ENCODE peak calls at places on chromosomes 11 and 22, in ten cellular contexts. A is uterus, P is IMR-90, K is heart right ventricle, D is cardiac muscle cell, U is upper lobe of right lung, N is colonic mucosa, C is neural progenitor cell, V is GM23338, Q is PC-3. S is an unnamed sample.

GRCh38 chr22:50620861-50621490 is 7.0 kb downstream of the ARSA start:
- DNase-seq in U (peak; percentile 48), Q (peak; percentile 16), C (no peak), P (no peak), D (no peak), A (no peak), N (peak; percentile 46), K (peak; percentile 25), V (no peak), S (no peak)

GRCh38 chr11:113994077-113994954 is 19.4 kb downstream of the HTR3A start:
- DNase-seq in V (peak; percentile 74), A (peak; percentile 27), K (no peak), U (no peak), D (peak; percentile 17), C (peak; percentile 76), Q (peak; percentile 43), N (no peak), P (no peak), S (no peak)

GRCh38 chr11:46302866-46303265 is 25.4 kb downstream of the CREB3L1 start:
- DNase-seq in C (no peak), U (no peak), P (no peak), D (no peak), N (no peak), V (no peak), A (no peak), Q (no peak), K (no peak), S (no peak)

GRCh38 chr11:26109658-26110393 is 222.1 kb upstream of the ANO3 start:
- DNase-seq in N (no peak), A (no peak), P (peak; percentile 47), K (no peak), V (no peak), Q (no peak), D (no peak), C (no peak), U (no peak), S (no peak)

GRCh38 chr11:111460752-111461305 is 51.4 kb downstream of the BTG4 start:
- DNase-seq in U (no peak), K (no peak), A (no peak), C (no peak), D (peak; percentile 26), V (no peak), P (peak; percentile 79), Q (no peak), N (no peak), S (no peak)

GRCh38 chr11:26112190-26112715 is 219.7 kb upstream of the ANO3 start:
- DNase-seq in P (no peak), U (no peak), K (no peak), A (no peak), N (no peak), V (no peak), Q (no peak), D (no peak), C (no peak), S (no peak)

GRCh38 chr22:17781319-17782031 is 7.2 kb upstream of the BID start:
- DNase-seq in D (peak; percentile 89), Q (peak; percentile 25), A (no peak), V (no peak), C (no peak), U (no peak), P (peak; percentile 94), N (no peak), K (no peak), S (no peak)

GRCh38 chr22:49525366-49525765 is 302.3 kb downstream of the BRD1 start:
- DNase-seq in C (no peak), V (no peak), A (no peak), D (no peak), U (no peak), Q (no peak), P (no peak), K (no peak), N (no peak), S (no peak)

GRCh38 chr11:11980200-11980599 is 28.2 kb downstream of the DKK3 start:
- DNase-seq in K (no peak), N (no peak), Q (no peak), P (no peak), A (no peak), U (no peak), C (no peak), V (no peak), D (no peak), S (no peak)

GRCh38 chr11:62727007-62727832 is at the start of gene HNRNPUL2:
- DNase-seq in U (peak; percentile 99), K (peak; percentile 99), Q (peak; percentile 100), V (peak; percentile 99), N (peak; percentile 98), P (peak; percentile 99), D (peak; percentile 100), A (peak; percentile 99), C (peak; percentile 100), S (peak; percentile 98)

GRCh38 chr11:62727833-62728721 is at the start of gene TTC9C:
- DNase-seq in Q (peak; percentile 99), A (peak; percentile 84), D (peak; percentile 98), P (peak; percentile 97), V (peak; percentile 99), C (peak; percentile 98), K (peak; percentile 79), N (peak; percentile 94), U (peak; percentile 92), S (peak; percentile 93)

GRCh38 chr11:62737196-62737595 is 8.9 kb downstream of the TTC9C start:
- DNase-seq in K (no peak), Q (no peak), C (no peak), V (no peak), U (no peak), N (no peak), D (no peak), P (no peak), A (no peak), S (no peak)

DNA sequence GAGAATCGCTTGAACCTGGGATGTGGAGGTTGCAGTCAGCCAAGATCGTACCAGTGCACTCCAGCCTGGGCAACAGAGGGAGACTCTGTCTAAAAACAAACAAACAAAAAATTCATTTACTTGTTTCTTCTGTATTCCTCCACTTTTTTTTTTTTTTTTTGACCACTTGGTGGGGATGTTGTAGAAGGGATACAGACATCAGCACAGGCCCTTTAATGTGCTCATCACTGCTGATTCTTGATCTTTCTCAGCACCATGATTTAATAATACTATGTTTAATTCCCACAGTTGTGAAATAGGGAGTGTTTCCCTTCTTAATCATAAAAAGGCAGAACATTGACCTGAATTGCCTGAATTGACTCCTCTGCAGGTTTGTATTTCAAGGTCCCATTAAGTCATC is 4.5 kb downstream of the TTC9C start:
- DNase-seq in Q (peak; percentile 36), K (no peak), C (no peak), A (no peak), N (no peak), U (no peak), D (peak; percentile 43), P (peak; percentile 36), V (peak; percentile 55), S (no peak)
- TF ChIP-seq CTCF in Q (peak; percentile 60), K (no peak), C (peak; percentile 27), A (no peak), N (no peak), U (no peak), D (no peak), P (peak; percentile 28), V (peak; percentile 41), S (peak; percentile 28)

GRCh38 chr11:119845305-119845704 is 116.3 kb upstream of the NECTIN1 start:
- DNase-seq in C (no peak), D (no peak), K (no peak), Q (no peak), P (no peak), U (no peak), V (no peak), A (no peak), N (no peak), S (no peak)
- H3K4me1 ChIP-seq in C (peaks cover 9% of the 10 kb centered on the region), D (peaks cover 12% of the 10 kb centered on the region), K (peaks cover 10% of the 10 kb centered on the region), Q (no peaks in the 10 kb centered on the region), P (no peaks in the 10 kb centered on the region), U (no peaks in the 10 kb centered on the region), V (no peaks in the 10 kb centered on the region), A (no peaks in the 10 kb centered on the region), N (no peaks in the 10 kb centered on the region), S (peaks cover 5% of the 10 kb centered on the region)

GRCh38 chr11:20596629-20597129 is 2.7 kb upstream of the SLC6A5 start:
- DNase-seq in C (peak; percentile 65), V (peak; percentile 88), K (no peak), A (no peak), U (no peak), P (no peak), Q (no peak), D (peak; percentile 36), N (no peak), S (no peak)

GRCh38 chr11:20597137-20597923 is 2.1 kb upstream of the SLC6A5 start:
- DNase-seq in C (peak; percentile 29), U (no peak), Q (no peak), D (no peak), V (peak; percentile 59), A (no peak), P (no peak), N (no peak), K (no peak), S (no peak)

GRCh38 chr11:20592741-20593140 is 6.7 kb upstream of the SLC6A5 start:
- DNase-seq in Q (no peak), N (no peak), V (no peak), K (no peak), P (no peak), A (no peak), C (no peak), D (no peak), U (no peak), S (no peak)

GRCh38 chr11:20595101-20595500 is 4.3 kb upstream of the SLC6A5 start:
- DNase-seq in C (no peak), P (no peak), Q (no peak), A (no peak), K (no peak), D (no peak), U (no peak), V (no peak), N (no peak), S (no peak)

DNA sequence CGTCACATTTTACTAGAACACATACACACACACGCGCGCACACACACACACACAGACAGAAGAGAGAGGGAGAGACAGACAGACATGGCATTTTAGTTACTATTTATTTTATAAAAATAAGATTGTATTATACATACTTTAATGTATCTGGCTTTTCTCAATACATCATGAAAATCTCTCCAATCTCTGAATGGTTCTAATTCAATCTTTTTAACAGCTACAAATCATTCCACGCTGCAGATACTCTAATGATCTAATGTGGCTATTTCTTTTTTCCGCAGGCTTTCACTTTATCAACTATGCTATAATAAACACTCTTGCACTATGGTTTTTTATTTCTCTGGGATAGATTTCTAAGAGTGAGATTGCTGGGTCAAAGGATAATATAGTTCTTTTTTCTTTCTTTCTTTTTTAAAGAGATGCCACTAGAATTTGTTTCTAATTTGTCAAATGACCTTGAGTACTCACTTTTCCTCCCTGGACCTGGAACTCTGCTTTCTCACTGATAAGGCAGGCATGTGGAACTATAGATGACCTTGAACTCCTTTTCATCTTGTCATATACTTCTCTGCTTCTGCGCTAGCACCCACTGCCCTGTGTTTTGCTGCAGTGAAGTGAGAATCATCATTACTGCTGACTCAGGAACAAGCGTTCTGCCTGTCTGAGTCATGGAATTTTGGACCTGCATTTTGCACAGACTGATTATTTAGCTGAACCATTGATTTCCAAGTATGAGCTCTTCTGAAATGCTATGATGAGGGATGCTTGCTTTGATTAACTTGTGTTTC is 4.9 kb upstream of the SLC6A5 start:
- DNase-seq in K (no peak), U (no peak), C (no peak), D (no peak), V (no peak), Q (no peak), N (no peak), P (no peak), A (no peak), S (no peak)
- H3K27me3 ChIP-seq in K (peaks cover 80% of the 10 kb centered on the region), U (peaks cover 59% of the 10 kb centered on the region), C (peaks cover 72% of the 10 kb centered on the region), D (peaks cover 78% of the 10 kb centered on the region), V (peaks cover 66% of the 10 kb centered on the region), Q (peaks cover 19% of the 10 kb centered on the region), N (peaks cover 36% of the 10 kb centered on the region), P (peaks cover 36% of the 10 kb centered on the region), A (peaks cover 21% of the 10 kb centered on the region), S (peaks cover 60% of the 10 kb centered on the region)

GRCh38 chr11:45233804-45234170 is 52.4 kb downstream of the SYT13 start:
- DNase-seq in N (no peak), K (no peak), C (no peak), D (no peak), Q (no peak), P (no peak), V (no peak), A (no peak), U (no peak), S (no peak)
- TF ChIP-seq CTCF in N (no peak), K (no peak), C (peak; percentile 0), D (no peak), Q (no peak), P (no peak), V (no peak), A (no peak), U (no peak), S (peak; percentile 32)

S was measured in RWPE2.